ENCODE peak calls at places on chromosomes 4 and X, in five cellular contexts. N is gastrocnemius medialis, E is foreskin keratinocyte, V is BE2C, O is cardiac fibroblast. H is an unnamed sample.
A peak's percentile ranks its signal among the peaks of the same experiment; 100 is the strongest.

GRCh38 chrX:45806410-45807121 is 605.9 kb upstream of the DIPK2B start:
- DNase-seq in N (no peak), V (no peak), E (peak; percentile 31), O (peak; percentile 81), H (no peak)

GRCh38 chr4:20487446-20487845 is 212.8 kb upstream of the PACRGL start:
- DNase-seq in E (no peak), N (no peak), V (no peak), O (no peak), H (no peak)

GRCh38 chr4:99815597-99816011 is 1.0 kb upstream of the DAPP1 start:
- DNase-seq in V (no peak), O (peak; percentile 50), E (peak; percentile 100), N (no peak), H (no peak)

GRCh38 chr4:150173854-150174398 is 95.7 kb downstream of the DCLK2 start:
- DNase-seq in N (no peak), V (no peak), E (no peak), O (peak; percentile 18), H (no peak)

GRCh38 chr4:73859614-73860088 is 6.6 kb downstream of the PF4V1 start:
- DNase-seq in N (no peak), O (peak; percentile 71), E (no peak), V (no peak), H (no peak)

GRCh38 chrX:102765794-102766193 is 45.3 kb downstream of the GPRASP3 start:
- DNase-seq in V (no peak), E (peak; percentile 18), O (peak; percentile 46), N (no peak), H (no peak)

GRCh38 chrX:115642304-115642703 is 81.3 kb downstream of the PLS3 start:
- DNase-seq in N (no peak), E (no peak), O (peak; percentile 17), V (peak; percentile 9), H (no peak)

GRCh38 chr4:150909116-150909515 is 106.0 kb downstream of the LRBA start:
- DNase-seq in N (no peak), V (no peak), E (no peak), O (no peak), H (no peak)

GRCh38 chr4:168433576-168433975 is 46.7 kb downstream of the DDX60L start:
- DNase-seq in V (no peak), O (no peak), E (no peak), N (no peak), H (no peak)

GRCh38 chr4:127048371-127049085 is 584.2 kb upstream of the INTU start:
- DNase-seq in V (no peak), E (no peak), O (no peak), N (no peak), H (no peak)

GRCh38 chr4:7034262-7035081 is 8.7 kb upstream of the TADA2B start:
- DNase-seq in V (no peak), N (no peak), O (peak; percentile 35), E (peak; percentile 30), H (peak; percentile 66)

GRCh38 chr4:142416121-142416520 is 430.0 kb downstream of the INPP4B start:
- DNase-seq in V (no peak), E (peak; percentile 84), N (no peak), O (peak; percentile 74), H (no peak)

DNA sequence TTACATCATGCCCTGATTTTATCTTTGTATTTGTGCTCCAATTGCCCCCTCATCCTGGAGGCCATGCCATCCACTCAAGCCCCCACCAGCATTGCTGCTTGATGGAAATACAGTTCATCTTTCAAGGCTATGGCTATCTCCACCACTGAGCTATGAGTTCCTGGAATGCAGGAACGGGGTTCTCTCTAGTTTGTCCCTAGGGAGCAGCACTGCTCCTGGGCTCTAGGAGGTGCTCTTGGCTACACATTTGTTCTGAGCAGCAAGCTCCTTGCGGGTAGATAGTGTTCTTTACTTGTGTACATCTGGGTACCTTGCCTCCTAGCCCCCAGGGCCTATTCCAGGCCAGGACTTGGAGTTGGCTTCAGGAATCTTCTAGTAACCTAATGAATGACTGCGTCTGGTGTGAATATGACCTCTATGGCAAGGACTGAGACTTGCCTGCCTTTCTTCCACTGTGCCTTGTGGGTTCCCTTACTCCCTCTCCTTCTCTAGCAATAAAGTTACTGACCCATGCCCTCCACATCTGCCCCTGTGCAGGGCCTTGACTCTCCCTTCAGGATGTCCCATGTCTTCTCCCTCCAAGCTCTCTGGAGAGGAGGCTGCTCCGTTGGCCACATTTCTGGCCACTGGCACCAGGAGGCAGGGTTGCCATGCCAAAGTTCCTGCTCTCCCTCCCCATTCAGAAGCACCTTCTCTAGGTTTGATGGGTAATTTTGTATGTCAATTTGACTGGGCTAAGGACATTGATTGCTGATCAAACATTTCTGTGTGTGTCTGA is 7.6 kb downstream of the CITED1 start:
- DNase-seq in O (peak; percentile 39), V (no peak), E (no peak), N (no peak), H (no peak)
- TF ChIP-seq CTCF in O (no peak), V (peak; percentile 37), E (peak; percentile 50), N (no peak), H (peak; percentile 13)

DNA sequence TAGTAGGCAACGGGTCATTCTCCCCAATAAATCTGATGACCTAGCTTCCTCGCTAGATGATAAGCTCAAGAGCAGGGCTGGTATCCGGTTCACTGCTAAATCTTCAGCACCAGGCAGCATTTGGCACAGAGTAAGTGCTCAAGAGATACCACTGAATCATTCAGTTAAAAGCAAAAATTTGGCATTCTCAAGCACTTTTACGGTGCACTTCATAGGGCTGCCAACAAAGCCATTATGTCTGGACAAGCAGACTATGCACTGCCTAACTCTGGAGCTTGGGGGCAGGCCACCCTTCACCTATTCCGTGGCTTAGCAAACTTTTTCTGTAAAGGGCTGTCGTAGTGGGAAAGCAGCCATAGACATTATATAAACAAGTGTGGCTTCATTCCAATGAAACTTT is 23.8 kb upstream of the CXorf38 start:
- DNase-seq in N (no peak), E (no peak), V (peak; percentile 19), O (no peak), H (no peak)
- TF ChIP-seq CTCF in N (peak; percentile 14), E (no peak), V (no peak), O (no peak), H (no peak)

GRCh38 chrX:98448524-98448923 is 1564.8 kb downstream of the RPA4 start:
- DNase-seq in E (no peak), N (no peak), V (no peak), O (no peak), H (no peak)
- TF ChIP-seq CTCF in E (no peak), N (no peak), V (no peak), O (no peak), H (no peak)

DNA sequence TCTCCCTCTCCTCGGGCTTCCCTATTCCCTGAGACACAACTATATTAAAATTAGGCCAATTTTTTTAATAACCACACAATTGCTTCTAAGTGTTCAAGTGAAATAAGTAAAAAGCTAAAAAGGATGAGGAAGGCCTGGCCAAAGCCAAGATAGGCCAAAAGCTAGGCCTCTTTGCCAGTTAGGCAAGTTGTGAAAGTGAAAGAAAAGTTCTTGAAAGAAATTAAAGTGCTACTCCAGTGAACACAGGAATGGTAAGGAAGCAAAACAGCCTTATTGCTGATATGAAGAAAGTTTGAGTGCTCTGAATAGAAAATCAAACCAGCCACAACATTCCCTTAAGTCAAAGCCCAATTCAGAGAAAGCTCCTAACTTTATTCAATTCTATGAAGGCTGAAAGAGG is 114.2 kb upstream of the FAT4 start:
- DNase-seq in N (no peak), V (no peak), O (no peak), E (no peak), H (no peak)
- TF ChIP-seq CTCF in N (no peak), V (no peak), O (no peak), E (no peak), H (no peak)

DNA sequence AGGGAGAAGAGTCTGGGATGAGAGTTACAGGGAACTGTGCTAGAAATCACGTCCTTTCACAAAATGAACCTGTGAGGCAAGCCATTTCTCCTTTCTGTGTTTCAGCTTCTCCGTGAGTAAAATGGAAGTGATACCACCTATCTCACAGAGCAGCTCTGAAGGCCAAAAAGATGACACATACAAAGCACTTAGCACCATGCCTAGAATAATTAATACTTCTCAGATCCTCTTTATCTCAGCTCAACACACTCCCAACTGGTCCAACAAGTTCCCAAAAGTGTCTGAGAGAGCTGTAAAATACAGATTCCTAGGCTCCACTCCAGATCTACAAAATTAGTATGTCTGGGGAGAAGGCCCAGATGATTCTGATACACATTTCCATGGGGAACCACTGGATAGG is 38.3 kb downstream of the LHFPL1 start:
- DNase-seq in E (no peak), O (no peak), N (no peak), V (no peak), H (no peak)
- TF ChIP-seq CTCF in E (no peak), O (no peak), N (no peak), V (no peak), H (no peak)

DNA sequence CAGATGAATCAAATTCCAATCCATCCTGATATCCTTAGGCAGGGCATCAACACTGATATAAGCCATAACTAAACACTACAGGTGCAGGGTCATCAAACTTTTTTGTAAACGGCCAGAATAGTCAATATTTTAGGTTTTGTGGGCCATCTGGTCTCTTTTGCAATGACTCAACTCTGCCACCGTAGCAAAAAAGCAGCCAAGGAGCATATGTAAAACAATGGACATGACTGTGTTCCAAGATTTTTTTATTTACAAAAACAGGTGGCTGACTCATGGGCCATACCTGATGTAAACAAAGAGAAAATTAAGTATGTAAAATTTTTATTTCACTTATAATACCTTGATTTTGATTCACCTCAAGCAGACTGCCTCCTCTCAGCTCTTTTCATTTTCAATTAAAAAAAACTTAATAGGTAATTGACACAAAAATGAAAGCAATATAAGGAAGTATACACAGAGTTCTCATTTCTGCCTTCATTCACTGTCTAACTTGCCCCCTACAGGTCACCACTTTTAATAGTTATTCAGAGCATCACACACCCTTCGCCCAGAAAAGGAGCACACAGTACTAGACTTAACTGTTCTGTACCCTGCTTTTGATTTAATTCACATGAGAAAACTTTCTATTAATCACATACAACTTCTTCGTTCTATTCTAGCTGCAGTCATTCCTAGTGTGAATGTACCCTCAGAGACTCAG is 35.3 kb upstream of the GPM6B start:
- DNase-seq in V (no peak), E (no peak), O (peak; percentile 15), N (no peak), H (no peak)
- TF ChIP-seq CTCF in V (peak; percentile 7), E (no peak), O (no peak), N (no peak), H (peak; percentile 31)

DNA sequence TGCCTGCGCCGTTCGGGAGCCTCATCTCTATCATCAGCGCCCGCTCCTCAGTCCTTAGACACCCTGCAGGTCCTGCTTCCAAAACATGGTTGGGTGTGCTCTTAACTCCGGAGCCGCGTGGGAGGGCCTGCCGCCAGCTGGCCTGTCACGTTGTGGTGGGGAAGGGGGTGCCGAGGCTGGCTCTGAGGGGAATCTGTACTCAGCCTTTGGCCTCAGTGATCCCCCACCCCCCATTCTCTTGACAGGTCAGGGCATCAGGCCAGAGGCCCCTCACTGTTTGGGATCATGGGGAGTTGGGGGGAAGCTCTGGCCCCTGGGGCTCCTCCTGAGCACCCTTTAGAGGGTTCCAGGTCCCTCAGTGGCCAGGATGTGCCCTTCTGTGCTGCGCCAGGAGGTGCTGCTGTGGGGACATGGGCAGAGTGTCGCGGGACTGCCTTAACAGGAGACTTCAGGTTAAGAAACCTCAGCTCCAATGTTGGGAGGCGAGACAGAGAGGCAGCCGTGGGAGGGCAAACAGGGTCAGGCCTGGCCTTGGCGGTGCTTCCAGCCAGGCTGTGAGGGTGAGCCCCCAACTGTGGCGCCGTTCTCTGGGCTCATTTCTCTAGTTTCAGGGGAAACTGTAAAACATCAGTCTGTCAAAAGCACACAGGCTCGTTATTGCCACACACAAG is 33.5 kb downstream of the TRMT44 start:
- DNase-seq in O (no peak), V (no peak), N (no peak), E (no peak), H (no peak)
- TF ChIP-seq CTCF in O (no peak), V (no peak), N (no peak), E (peak; percentile 6), H (no peak)